ENCODE peak calls at places on chromosomes 7 and 10, in four cellular contexts. One of them, this sample, is unnamed.

GRCh38 chr10:118818621-118819221 is 64.0 kb upstream of the CACUL1 start:
- DNase-seq in H1: no peak
- DNase-seq in K562: no peak
- DNase-seq in SK-N-SH: peak; percentile 85
- DNase-seq in this sample: no peak

GRCh38 chr7:90298145-90299038 is 22.7 kb downstream of the FAM237B start:
- DNase-seq in K562: peak; percentile 13
- DNase-seq in H1: no peak
- DNase-seq in SK-N-SH: peak; percentile 30
- DNase-seq in this sample: no peak

GRCh38 chr10:87750001-87750651 is 67.9 kb downstream of the ATAD1 start:
- DNase-seq in H1: no peak
- DNase-seq in SK-N-SH: no peak
- DNase-seq in K562: no peak
- DNase-seq in this sample: no peak

GRCh38 chr7:28955723-28956607 is 2.2 kb downstream of the TRIL start:
- DNase-seq in SK-N-SH: peak; percentile 87
- DNase-seq in K562: no peak
- DNase-seq in H1: peak; percentile 92
- DNase-seq in this sample: peak; percentile 86

GRCh38 chr10:76382381-76382851 is 951.0 kb downstream of the LRMDA start:
- DNase-seq in SK-N-SH: no peak
- DNase-seq in H1: no peak
- DNase-seq in K562: no peak
- DNase-seq in this sample: no peak

GRCh38 chr7:72441791-72442190 is 29.7 kb upstream of the CALN1 start:
- DNase-seq in SK-N-SH: no peak
- DNase-seq in K562: no peak
- DNase-seq in H1: no peak
- DNase-seq in this sample: no peak

GRCh38 chr10:3143791-3144434 is 28.7 kb downstream of the PITRM1 start:
- DNase-seq in SK-N-SH: no peak
- DNase-seq in H1: no peak
- DNase-seq in K562: no peak
- DNase-seq in this sample: no peak

GRCh38 chr7:497946-498655 is 21.5 kb downstream of the PDGFA start:
- DNase-seq in K562: no peak
- DNase-seq in H1: no peak
- DNase-seq in SK-N-SH: no peak
- DNase-seq in this sample: no peak

GRCh38 chr10:129932182-129932581 is 31.9 kb downstream of the EBF3 start:
- DNase-seq in K562: no peak
- DNase-seq in H1: no peak
- DNase-seq in SK-N-SH: no peak
- DNase-seq in this sample: no peak

GRCh38 chr7:4523873-4524272 is 158.2 kb upstream of the FOXK1 start:
- DNase-seq in H1: no peak
- DNase-seq in SK-N-SH: no peak
- DNase-seq in K562: no peak
- DNase-seq in this sample: no peak

GRCh38 chr10:86678999-86679792 is 10.9 kb downstream of the LDB3 start:
- DNase-seq in K562: peak; percentile 53
- DNase-seq in SK-N-SH: no peak
- DNase-seq in H1: no peak
- DNase-seq in this sample: no peak

GRCh38 chr10:84540617-84541288 is 212.4 kb downstream of the CCSER2 start:
- DNase-seq in H1: peak; percentile 95
- DNase-seq in SK-N-SH: no peak
- DNase-seq in K562: peak; percentile 85
- DNase-seq in this sample: peak; percentile 87

GRCh38 chr10:101214446-101215396 is 14.5 kb downstream of the LBX1 start:
- DNase-seq in SK-N-SH: peak; percentile 84
- DNase-seq in K562: peak; percentile 76
- DNase-seq in H1: peak; percentile 95
- DNase-seq in this sample: peak; percentile 93

GRCh38 chr7:55245271-55245723 is 119.8 kb upstream of the LANCL2 start:
- DNase-seq in H1: no peak
- DNase-seq in SK-N-SH: no peak
- DNase-seq in K562: no peak
- DNase-seq in this sample: no peak

GRCh38 chr10:112435013-112435619 is 11.6 kb downstream of the ZDHHC6 start:
- DNase-seq in K562: no peak
- DNase-seq in SK-N-SH: no peak
- DNase-seq in H1: no peak
- DNase-seq in this sample: no peak

GRCh38 chr10:127392351-127393235 is 156.5 kb upstream of the NPS start:
- DNase-seq in SK-N-SH: no peak
- DNase-seq in H1: no peak
- DNase-seq in K562: no peak
- DNase-seq in this sample: no peak

GRCh38 chr7:138970979-138971378 is 10.2 kb downstream of the KIAA1549 start:
- DNase-seq in H1: no peak
- DNase-seq in SK-N-SH: no peak
- DNase-seq in K562: no peak
- DNase-seq in this sample: no peak

GRCh38 chr10:77251297-77252013 is 386.2 kb downstream of the KCNMA1 start:
- DNase-seq in H1: no peak
- DNase-seq in SK-N-SH: peak; percentile 58
- DNase-seq in K562: peak; percentile 29
- DNase-seq in this sample: peak; percentile 50

GRCh38 chr7:121576148-121576921 is 180.2 kb upstream of the FAM3C start:
- DNase-seq in K562: no peak
- DNase-seq in H1: no peak
- DNase-seq in SK-N-SH: no peak
- DNase-seq in this sample: no peak

GRCh38 chr7:74587435-74588126 is 69.9 kb upstream of the GTF2I start:
- DNase-seq in K562: peak; percentile 70
- DNase-seq in H1: peak; percentile 69
- DNase-seq in SK-N-SH: peak; percentile 87
- DNase-seq in this sample: peak; percentile 64

GRCh38 chr7:112462236-112462635 is 12.0 kb downstream of the IFRD1 start:
- DNase-seq in H1: no peak
- DNase-seq in K562: no peak
- DNase-seq in SK-N-SH: no peak
- DNase-seq in this sample: no peak

GRCh38 chr7:159049266-159050025 is 95.2 kb downstream of the VIPR2 start:
- DNase-seq in H1: peak; percentile 37
- DNase-seq in K562: no peak
- DNase-seq in SK-N-SH: no peak
- DNase-seq in this sample: no peak

GRCh38 chr10:3625959-3626751 is 158.9 kb downstream of the KLF6 start:
- DNase-seq in K562: no peak
- DNase-seq in SK-N-SH: no peak
- DNase-seq in H1: no peak
- DNase-seq in this sample: no peak

DNA sequence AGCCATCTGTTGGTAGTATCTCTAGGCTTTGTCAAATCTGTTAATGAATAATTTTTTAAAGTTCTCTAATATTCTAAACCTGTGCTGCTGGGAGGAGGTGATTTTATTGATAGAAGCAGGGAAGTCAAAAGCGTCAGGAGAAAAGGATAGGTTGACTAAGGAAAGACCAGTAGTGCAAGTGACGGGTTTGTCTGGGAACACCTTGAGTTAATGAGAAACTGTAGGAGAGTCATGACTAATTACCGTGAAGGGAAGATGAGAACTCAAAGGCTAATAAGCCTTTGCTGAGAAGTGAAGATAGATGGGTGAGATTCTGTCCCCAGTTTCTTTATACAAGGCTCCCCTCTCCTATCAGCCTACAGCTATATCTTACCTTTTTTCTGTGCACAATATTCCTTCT is 5.0 kb upstream of the PDK4 start:
- DNase-seq in K562: no peak
- DNase-seq in SK-N-SH: no peak
- DNase-seq in H1: no peak
- DNase-seq in this sample: no peak
- TF ChIP-seq TEAD4 in K562: no peak
- TF ChIP-seq TEAD4 in SK-N-SH: no peak
- TF ChIP-seq TEAD4 in H1: no peak
- TF ChIP-seq TEAD4 in this sample: no peak

DNA sequence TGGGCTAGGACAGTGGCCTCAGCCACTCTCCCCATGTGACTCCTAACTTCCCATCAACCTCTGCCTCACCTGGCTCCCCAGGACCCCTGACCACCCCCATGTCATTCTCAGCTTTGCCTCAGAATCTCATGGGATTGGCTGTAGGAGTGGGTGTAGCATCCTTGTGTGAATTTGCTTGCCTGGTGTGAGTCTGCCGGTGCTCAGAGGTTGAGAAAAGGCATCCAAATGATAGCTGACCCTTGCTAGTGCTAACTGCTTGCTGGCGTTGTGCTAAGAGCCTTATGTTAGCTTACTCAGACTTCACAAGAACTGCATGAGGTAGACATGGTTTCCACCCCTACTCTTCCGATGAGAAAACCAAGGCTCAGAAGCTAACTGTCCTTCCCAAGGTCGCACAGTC is 74.2 kb downstream of the COL13A1 start:
- DNase-seq in SK-N-SH: no peak
- DNase-seq in H1: no peak
- DNase-seq in K562: no peak
- DNase-seq in this sample: no peak
- TF ChIP-seq TEAD4 in SK-N-SH: no peak
- TF ChIP-seq TEAD4 in H1: no peak
- TF ChIP-seq TEAD4 in K562: no peak
- TF ChIP-seq TEAD4 in this sample: no peak

GRCh38 chr10:47029181-47029971 is 118.1 kb downstream of the PTPN20 start:
- DNase-seq in H1: peak; percentile 40
- DNase-seq in K562: no peak
- DNase-seq in SK-N-SH: no peak
- DNase-seq in this sample: no peak

GRCh38 chr10:47027812-47028260 is 116.6 kb downstream of the PTPN20 start:
- DNase-seq in K562: no peak
- DNase-seq in SK-N-SH: no peak
- DNase-seq in H1: peak; percentile 17
- DNase-seq in this sample: no peak

GRCh38 chr10:47030191-47030698 is 119.0 kb downstream of the PTPN20 start:
- DNase-seq in H1: peak; percentile 24
- DNase-seq in K562: no peak
- DNase-seq in SK-N-SH: no peak
- DNase-seq in this sample: no peak

GRCh38 chr10:47027108-47027811 is 116.0 kb downstream of the PTPN20 start:
- DNase-seq in H1: peak; percentile 33
- DNase-seq in K562: no peak
- DNase-seq in SK-N-SH: no peak
- DNase-seq in this sample: peak; percentile 5

DNA sequence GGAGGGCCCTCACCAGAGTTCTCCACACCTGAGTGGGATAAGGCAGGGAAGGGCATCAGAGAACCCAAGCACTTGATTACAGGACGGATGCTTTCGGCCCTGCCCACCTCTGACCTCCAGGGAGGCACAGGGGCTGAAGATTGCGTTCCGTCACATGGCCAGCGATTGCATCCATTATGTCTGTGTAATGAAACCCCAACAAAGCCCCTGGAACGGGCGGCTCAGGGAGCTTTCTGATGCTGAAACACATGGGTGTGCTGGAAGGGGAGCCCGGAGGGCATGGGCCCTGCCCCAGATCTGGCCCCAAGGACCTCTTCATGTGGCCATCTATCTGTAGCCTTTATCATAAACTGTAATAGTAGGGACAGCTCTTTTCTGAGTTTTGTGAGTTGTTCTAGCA is 117.2 kb downstream of the PTPN20 start:
- DNase-seq in SK-N-SH: no peak
- DNase-seq in H1: peak; percentile 28
- DNase-seq in K562: no peak
- DNase-seq in this sample: peak; percentile 4
- TF ChIP-seq TEAD4 in SK-N-SH: no peak
- TF ChIP-seq TEAD4 in H1: no peak
- TF ChIP-seq TEAD4 in K562: no peak
- TF ChIP-seq TEAD4 in this sample: no peak

DNA sequence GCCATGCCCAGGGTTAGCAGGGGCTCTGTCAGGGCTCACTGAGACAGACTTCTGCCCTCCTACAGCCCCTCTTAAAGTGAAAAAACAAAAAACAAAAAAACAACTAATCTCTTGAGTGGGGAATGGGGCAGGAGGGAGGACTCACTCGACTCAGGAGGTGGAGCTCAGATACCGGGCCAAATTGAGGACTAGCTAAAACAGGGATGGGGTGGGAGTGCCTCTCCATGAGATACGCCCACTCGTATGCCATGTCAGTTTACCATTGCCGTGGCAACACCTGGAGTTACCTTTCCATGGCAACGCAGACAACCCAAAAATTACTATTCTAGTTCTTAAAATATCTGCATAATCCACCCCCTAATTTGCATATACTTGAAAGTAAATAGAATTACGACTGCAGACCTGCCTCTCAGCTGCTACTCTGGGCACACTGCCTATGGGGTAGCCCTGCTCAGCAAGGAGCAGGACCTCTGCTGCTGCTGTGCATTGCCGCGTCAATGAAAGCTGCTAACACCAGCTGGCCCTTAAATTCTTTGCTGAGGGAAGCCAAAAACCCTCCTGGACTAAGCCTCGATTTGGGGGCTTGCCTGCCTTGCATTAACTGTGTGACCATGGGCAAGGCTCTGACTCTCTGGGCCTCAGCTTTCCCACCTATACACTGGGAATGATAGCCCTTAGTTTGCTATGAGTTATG is 13.3 kb downstream of the SSC4D start:
- DNase-seq in SK-N-SH: no peak
- DNase-seq in K562: no peak
- DNase-seq in H1: peak; percentile 67
- DNase-seq in this sample: peak; percentile 62
- TF ChIP-seq TEAD4 in SK-N-SH: no peak
- TF ChIP-seq TEAD4 in K562: peak; percentile 24
- TF ChIP-seq TEAD4 in H1: no peak
- TF ChIP-seq TEAD4 in this sample: no peak

GRCh38 chr10:16816142-16816541 is 1.1 kb downstream of the RSU1 start:
- DNase-seq in H1: no peak
- DNase-seq in K562: peak; percentile 18
- DNase-seq in SK-N-SH: peak; percentile 9
- DNase-seq in this sample: no peak

GRCh38 chr10:16819436-16819835 is 2.2 kb upstream of the RSU1 start:
- DNase-seq in SK-N-SH: no peak
- DNase-seq in K562: no peak
- DNase-seq in H1: no peak
- DNase-seq in this sample: no peak

GRCh38 chr10:16817125-16818019 is at the start of gene RSU1:
- DNase-seq in SK-N-SH: peak; percentile 96
- DNase-seq in H1: peak; percentile 98
- DNase-seq in K562: peak; percentile 94
- DNase-seq in this sample: peak; percentile 99

GRCh38 chr10:16819026-16819425 is 1.8 kb upstream of the RSU1 start:
- DNase-seq in K562: no peak
- DNase-seq in SK-N-SH: no peak
- DNase-seq in H1: no peak
- DNase-seq in this sample: no peak

GRCh38 chr10:16816830-16817124 is 447 bp downstream of the RSU1 start:
- DNase-seq in K562: no peak
- DNase-seq in H1: no peak
- DNase-seq in SK-N-SH: no peak
- DNase-seq in this sample: no peak
- TF ChIP-seq TEAD4 in K562: no peak
- TF ChIP-seq TEAD4 in H1: no peak
- TF ChIP-seq TEAD4 in SK-N-SH: no peak
- TF ChIP-seq TEAD4 in this sample: no peak

This sample was measured in WTC11.